ENCODE peak calls at places on chromosomes 1 and 21, in nine cellular contexts. C is activated CD4-positive, alpha-beta T cell treated with anti-CD3 and anti-CD28 coated beads, Interleukin-2, amount 10 ng/mL, durations not matched to agents 7 days and 5 days; K is caudate nucleus; I is AG10803; R is T-helper 17 cell; A is vagina; J is lower lobe of right lung; Z is NCI-H1417 treated with DMSO at 0.1 percent for 48 hours; D is foreskin melanocyte. T is an unnamed sample.

GRCh38 chr1:16215882-16216753 is 3.7 kb upstream of the ARHGEF19 start:
- DNase-seq in C (peak; percentile 78), K (no peak), I (peak; percentile 43), R (peak; percentile 54), A (no peak), J (peak; percentile 91), Z (peak; percentile 52), D (peak; percentile 71), T (peak; percentile 49)

GRCh38 chr21:35207322-35207721 is 158.2 kb upstream of the RUNX1 start:
- DNase-seq in C (no peak), K (no peak), I (no peak), R (no peak), A (no peak), J (no peak), Z (no peak), D (no peak), T (no peak)

GRCh38 chr1:55073187-55073916 is 34.0 kb downstream of the PCSK9 start:
- DNase-seq in C (no peak), K (no peak), I (no peak), R (no peak), A (no peak), J (no peak), Z (no peak), D (no peak), T (no peak)

GRCh38 chr1:213511173-213511572 is 460.1 kb downstream of the RPS6KC1 start:
- DNase-seq in C (no peak), K (no peak), I (no peak), R (no peak), A (no peak), J (no peak), Z (no peak), D (no peak), T (no peak)

GRCh38 chr1:8424539-8425116 is 106.7 kb downstream of the SLC45A1 start:
- DNase-seq in C (peak; percentile 64), K (no peak), I (no peak), R (peak; percentile 41), A (no peak), J (peak; percentile 63), Z (no peak), D (no peak), T (no peak)

GRCh38 chr1:108512239-108513071 is 47.4 kb upstream of the EEIG2 start:
- DNase-seq in C (peak; percentile 15), K (no peak), I (peak; percentile 47), R (no peak), A (no peak), J (no peak), Z (peak; percentile 1), D (peak; percentile 26), T (no peak)

GRCh38 chr1:48052923-48053291 is 55.7 kb upstream of the TRABD2B start:
- DNase-seq in C (no peak), K (no peak), I (no peak), R (no peak), A (no peak), J (no peak), Z (no peak), D (no peak), T (no peak)

GRCh38 chr21:41769521-41769920 is 2.7 kb upstream of the RIPK4 start:
- DNase-seq in C (no peak), K (no peak), I (no peak), R (no peak), A (no peak), J (no peak), Z (no peak), D (no peak), T (no peak)

GRCh38 chr1:156897078-156897825 is 3.7 kb downstream of the PEAR1 start:
- DNase-seq in C (no peak), K (no peak), I (peak; percentile 70), R (no peak), A (no peak), J (no peak), Z (no peak), D (no peak), T (no peak)

GRCh38 chr1:2241820-2242219 is 13.7 kb downstream of the SKI start:
- DNase-seq in C (no peak), K (no peak), I (no peak), R (no peak), A (no peak), J (no peak), Z (no peak), D (no peak), T (no peak)

GRCh38 chr21:33643658-33644311 is 1.5 kb downstream of the ITSN1 start:
- DNase-seq in C (no peak), K (no peak), I (no peak), R (no peak), A (no peak), J (no peak), Z (no peak), D (peak; percentile 38), T (no peak)

GRCh38 chr21:42091899-42092508 is 20.9 kb downstream of the UMODL1 start:
- DNase-seq in C (no peak), K (no peak), I (no peak), R (no peak), A (no peak), J (no peak), Z (no peak), D (no peak), T (no peak)

GRCh38 chr1:111199881-111200801 is at the start of gene DENND2D:
- DNase-seq in C (peak; percentile 70), K (no peak), I (no peak), R (no peak), A (no peak), J (peak; percentile 76), Z (no peak), D (peak; percentile 69), T (no peak)

GRCh38 chr21:39189857-39190604 is 6.8 kb upstream of the PSMG1 start:
- DNase-seq in C (no peak), K (no peak), I (peak; percentile 55), R (no peak), A (no peak), J (no peak), Z (no peak), D (peak; percentile 55), T (no peak)

GRCh38 chr1:18673976-18674375 is 43.3 kb downstream of the PAX7 start:
- DNase-seq in C (no peak), K (no peak), I (no peak), R (no peak), A (no peak), J (no peak), Z (no peak), D (no peak), T (no peak)

GRCh38 chr1:210687582-210688279 is 359.0 kb downstream of the HHAT start:
- DNase-seq in C (no peak), K (no peak), I (peak; percentile 36), R (no peak), A (no peak), J (no peak), Z (no peak), D (no peak), T (no peak)

GRCh38 chr1:223233410-223234163 is 90.5 kb upstream of the TLR5 start:
- DNase-seq in C (no peak), K (no peak), I (peak; percentile 61), R (no peak), A (peak; percentile 72), J (no peak), Z (no peak), D (peak; percentile 33), T (no peak)

GRCh38 chr1:152348447-152348846 is 11.4 kb downstream of the FLG2 start:
- DNase-seq in C (no peak), K (no peak), I (no peak), R (no peak), A (no peak), J (no peak), Z (no peak), D (no peak), T (no peak)

GRCh38 chr21:41765393-41765950 is 1.4 kb downstream of the RIPK4 start:
- DNase-seq in C (no peak), K (no peak), I (no peak), R (no peak), A (no peak), J (no peak), Z (no peak), D (no peak), T (no peak)

GRCh38 chr1:30513396-30514136 is 209.8 kb downstream of the MATN1 start:
- DNase-seq in C (no peak), K (no peak), I (no peak), R (no peak), A (no peak), J (no peak), Z (no peak), D (no peak), T (no peak)

GRCh38 chr1:57468661-57469523 is 45.0 kb upstream of the DAB1 start:
- DNase-seq in C (no peak), K (no peak), I (peak; percentile 91), R (no peak), A (no peak), J (no peak), Z (no peak), D (no peak), T (no peak)

GRCh38 chr1:178126790-178127189 is 32.9 kb downstream of the RASAL2 start:
- DNase-seq in C (no peak), K (no peak), I (peak; percentile 85), R (no peak), A (no peak), J (no peak), Z (no peak), D (peak; percentile 85), T (no peak)

GRCh38 chr1:13908128-13908527 is 208.1 kb downstream of the PRDM2 start:
- DNase-seq in C (no peak), K (no peak), I (no peak), R (no peak), A (no peak), J (no peak), Z (no peak), D (no peak), T (no peak)

GRCh38 chr1:182725264-182725965 is 41.0 kb upstream of the RGS8 start:
- DNase-seq in C (no peak), K (no peak), I (no peak), R (no peak), A (no peak), J (no peak), Z (no peak), D (no peak), T (no peak)

T was measured in GM12891.